ENCODE peak calls at places on chromosome 17, in ten cellular contexts. Z is SK-N-SH, A is psoas muscle, C is heart right ventricle, K is mammary epithelial cell, Y is left ventricle myocardium inferior, H is cardiac muscle cell, W is H9, V is body of pancreas, L is uterus. E is an unnamed sample.
A peak's percentile ranks its signal among the peaks of the same experiment; 100 is the strongest.

GRCh38 chr17:1047177-1047885 is 50.4 kb downstream of the TIMM22 start:
- DNase-seq in A (peak; percentile 70), C (peak; percentile 72), V (no peak), K (no peak), Z (no peak), W (no peak), L (no peak), H (peak; percentile 12), Y (peak; percentile 70), E (no peak)

GRCh38 chr17:6413073-6413472 is 21.8 kb downstream of the AIPL1 start:
- DNase-seq in H (peak; percentile 48), Y (no peak), L (no peak), V (no peak), Z (peak; percentile 54), C (no peak), W (no peak), A (no peak), K (peak; percentile 41), E (peak; percentile 34)

GRCh38 chr17:8441690-8442089 is 6.0 kb downstream of the NDEL1 start:
- DNase-seq in Z (no peak), L (no peak), K (no peak), C (no peak), A (no peak), H (no peak), W (no peak), V (no peak), Y (no peak), E (no peak)

GRCh38 chr17:740240-741055 is 8.1 kb downstream of the TLCD3A start:
- DNase-seq in K (no peak), L (no peak), H (no peak), Y (no peak), Z (no peak), C (no peak), V (peak; percentile 40), W (no peak), A (no peak), E (no peak)

GRCh38 chr17:282912-283882 is 69.4 kb downstream of the RPH3AL start:
- DNase-seq in Y (no peak), H (no peak), V (no peak), K (no peak), C (no peak), A (peak; percentile 30), L (peak; percentile 1), Z (no peak), W (no peak), E (peak; percentile 6)

GRCh38 chr17:9432867-9433495 is 142.6 kb downstream of the STX8 start:
- DNase-seq in C (no peak), Z (no peak), Y (no peak), L (no peak), H (no peak), A (no peak), K (peak; percentile 35), V (no peak), W (no peak), E (no peak)

GRCh38 chr17:38465420-38466345 is 37.4 kb downstream of the ARHGAP23 start:
- DNase-seq in V (peak; percentile 40), A (peak; percentile 94), K (peak; percentile 71), Z (peak; percentile 68), W (no peak), Y (peak; percentile 72), H (peak; percentile 40), L (peak; percentile 70), C (peak; percentile 71), E (no peak)

GRCh38 chr17:38704645-38705522 is at the start of gene MLLT6:
- DNase-seq in A (peak; percentile 90), H (peak; percentile 79), L (peak; percentile 80), Y (peak; percentile 82), K (peak; percentile 69), V (peak; percentile 86), W (peak; percentile 73), C (peak; percentile 87), Z (peak; percentile 93), E (peak; percentile 78)

GRCh38 chr17:1870592-1870991 is 40.8 kb downstream of the RPA1 start:
- DNase-seq in K (no peak), L (no peak), C (no peak), W (no peak), Y (no peak), H (no peak), A (no peak), V (no peak), Z (no peak), E (no peak)

GRCh38 chr17:55086635-55087058 is 118.1 kb downstream of the STXBP4 start:
- DNase-seq in K (peak; percentile 75), V (no peak), C (no peak), H (peak; percentile 89), W (no peak), Y (no peak), L (no peak), A (no peak), Z (no peak), E (no peak)

GRCh38 chr17:73007447-73007846 is 85.0 kb downstream of the SLC39A11 start:
- DNase-seq in Z (no peak), W (no peak), V (peak; percentile 61), K (no peak), C (peak; percentile 30), H (peak; percentile 54), Y (no peak), L (no peak), A (no peak), E (no peak)

GRCh38 chr17:30279156-30279555 is 12.6 kb downstream of the BLMH start:
- DNase-seq in C (no peak), H (no peak), Z (peak; percentile 19), L (no peak), V (no peak), Y (no peak), W (no peak), A (no peak), K (no peak), E (no peak)

GRCh38 chr17:75524269-75524970 is 1.1 kb upstream of the LLGL2 start:
- DNase-seq in Y (no peak), A (no peak), W (no peak), H (no peak), L (no peak), Z (peak; percentile 41), V (no peak), C (no peak), K (no peak), E (no peak)

GRCh38 chr17:4634981-4635380 is 6.5 kb downstream of the ALOX15 start:
- DNase-seq in C (no peak), Y (no peak), K (no peak), V (no peak), W (no peak), Z (no peak), H (no peak), A (no peak), L (no peak), E (no peak)

GRCh38 chr17:30576326-30576861 is 99.2 kb downstream of the GOSR1 start:
- DNase-seq in L (no peak), K (no peak), C (no peak), W (peak; percentile 31), Z (no peak), A (no peak), V (no peak), H (no peak), Y (no peak), E (peak; percentile 27)

GRCh38 chr17:42132941-42133340 is 10.3 kb downstream of the HSPB9 start:
- DNase-seq in Y (peak; percentile 52), C (peak; percentile 46), H (peak; percentile 80), A (no peak), V (peak; percentile 79), L (no peak), Z (no peak), K (peak; percentile 83), W (no peak), E (no peak)

GRCh38 chr17:73991260-73991659 is 212.2 kb upstream of the RPL38 start:
- DNase-seq in K (no peak), Y (no peak), V (no peak), L (no peak), H (no peak), Z (no peak), C (no peak), W (no peak), A (no peak), E (no peak)

GRCh38 chr17:17466511-17466910 is 10.3 kb upstream of the MED9 start:
- DNase-seq in A (no peak), H (no peak), Y (no peak), Z (no peak), V (no peak), C (no peak), K (no peak), L (no peak), W (no peak), E (no peak)

GRCh38 chr17:77318021-77318420 is 177.3 kb downstream of the SEC14L1 start:
- DNase-seq in Z (no peak), V (no peak), Y (no peak), C (no peak), K (no peak), H (no peak), W (no peak), L (no peak), A (no peak), E (no peak)

DNA sequence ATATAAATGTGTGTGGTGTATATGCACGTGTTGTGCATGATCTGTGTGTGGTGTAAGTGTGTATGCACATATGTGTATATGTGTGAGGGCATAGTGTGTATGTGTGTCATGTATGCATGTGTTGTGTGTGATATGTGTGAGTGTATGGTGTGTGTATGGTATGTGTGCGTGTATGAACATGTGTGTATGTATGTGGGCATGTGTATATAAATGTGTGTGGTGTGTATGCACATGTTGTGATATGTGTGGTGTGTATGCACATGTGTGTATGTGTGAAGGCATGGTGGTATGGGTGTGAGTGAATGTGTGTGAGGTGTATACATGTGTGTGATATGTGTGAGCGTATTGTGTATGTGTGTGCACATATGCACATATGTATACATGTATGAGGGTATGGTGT is 198.7 kb downstream of the RBFOX3 start:
- DNase-seq in Y (no peak), K (no peak), H (no peak), L (no peak), V (no peak), A (no peak), Z (no peak), W (no peak), C (no peak), E (no peak)
- H3K27me3 ChIP-seq in Y (peaks cover 100% of the 10 kb centered on the region), K (peaks cover 11% of the 10 kb centered on the region), H (peaks cover 34% of the 10 kb centered on the region), L (no peaks in the 10 kb centered on the region), V (peaks cover 20% of the 10 kb centered on the region), A (peaks cover 79% of the 10 kb centered on the region), Z (peaks cover 55% of the 10 kb centered on the region), W (no peaks in the 10 kb centered on the region), C (peaks cover 81% of the 10 kb centered on the region), E (peaks cover 64% of the 10 kb centered on the region)

GRCh38 chr17:82302991-82303943 is 14.1 kb downstream of the CD7 start:
- DNase-seq in V (no peak), Z (peak; percentile 42), Y (no peak), W (no peak), L (no peak), A (no peak), K (no peak), C (no peak), H (no peak), E (no peak)
- H3K4me1 ChIP-seq in V (peaks cover 14% of the 10 kb centered on the region), Z (peaks cover 7% of the 10 kb centered on the region), Y (peaks cover 17% of the 10 kb centered on the region), W (no peaks in the 10 kb centered on the region), L (no peaks in the 10 kb centered on the region), A (peaks cover 6% of the 10 kb centered on the region), K (peaks cover 38% of the 10 kb centered on the region), C (peaks cover 7% of the 10 kb centered on the region), H (peaks cover 18% of the 10 kb centered on the region), E (peaks cover 7% of the 10 kb centered on the region)

GRCh38 chr17:80479246-80479566 is 2.8 kb upstream of the NPTX1 start:
- DNase-seq in Y (no peak), C (no peak), A (no peak), K (no peak), H (no peak), Z (no peak), L (no peak), V (no peak), W (no peak), E (no peak)
- H3K27me3 ChIP-seq in Y (peaks cover 100% of the 10 kb centered on the region), C (peaks cover 97% of the 10 kb centered on the region), A (peaks cover 75% of the 10 kb centered on the region), K (peaks cover 49% of the 10 kb centered on the region), H (peaks cover 100% of the 10 kb centered on the region), Z (peaks cover 88% of the 10 kb centered on the region), L (peaks cover 43% of the 10 kb centered on the region), V (peaks cover 50% of the 10 kb centered on the region), W (peaks cover 62% of the 10 kb centered on the region), E (peaks cover 7% of the 10 kb centered on the region)

GRCh38 chr17:47276868-47277267 is 23.2 kb downstream of the ITGB3 start:
- DNase-seq in W (peak; percentile 77), K (peak; percentile 70), A (peak; percentile 79), Z (no peak), C (peak; percentile 88), V (peak; percentile 71), H (peak; percentile 84), L (peak; percentile 79), Y (peak; percentile 73), E (peak; percentile 81)
- H3K4me1 ChIP-seq in W (peaks cover 21% of the 10 kb centered on the region), K (peaks cover 53% of the 10 kb centered on the region), A (peaks cover 48% of the 10 kb centered on the region), Z (peaks cover 44% of the 10 kb centered on the region), C (peaks cover 40% of the 10 kb centered on the region), V (peaks cover 25% of the 10 kb centered on the region), H (peaks cover 30% of the 10 kb centered on the region), L (peaks cover 41% of the 10 kb centered on the region), Y (peaks cover 68% of the 10 kb centered on the region), E (peaks cover 19% of the 10 kb centered on the region)